ENCODE peak calls at places on chromosome 20, in five cellular contexts. Z is endodermal cell, O is brain microvascular endothelial cell, M is psoas muscle, Y is fibroblast of lung. D is an unnamed sample.

GRCh38 chr20:24317224-24317623 is 152.2 kb upstream of the SYNDIG1 start:
- DNase-seq in Z (no peak), O (no peak), M (no peak), Y (no peak), D (no peak)

GRCh38 chr20:58308680-58309527 is 611 bp upstream of the RAB22A start:
- DNase-seq in Z (peak; percentile 79), O (peak; percentile 12), M (peak; percentile 85), Y (peak; percentile 57), D (peak; percentile 86)

GRCh38 chr20:48729538-48729937 is 98.3 kb downstream of the PREX1 start:
- DNase-seq in Z (no peak), O (no peak), M (no peak), Y (no peak), D (no peak)

GRCh38 chr20:34222208-34222607 is 19.0 kb upstream of the ASIP start:
- DNase-seq in Z (no peak), O (peak; percentile 93), M (no peak), Y (peak; percentile 96), D (no peak)

GRCh38 chr20:57193094-57193493 is 73.3 kb downstream of the BMP7 start:
- DNase-seq in Z (no peak), O (no peak), M (peak; percentile 18), Y (no peak), D (no peak)

GRCh38 chr20:7523288-7523687 is 417.0 kb downstream of the HAO1 start:
- DNase-seq in Z (no peak), O (no peak), M (no peak), Y (no peak), D (no peak)

GRCh38 chr20:7010584-7010983 is 243.1 kb downstream of the BMP2 start:
- DNase-seq in Z (no peak), O (no peak), M (no peak), Y (peak; percentile 13), D (no peak)

GRCh38 chr20:45629496-45630100 is at the start of gene WFDC10A:
- DNase-seq in Z (peak; percentile 86), O (peak; percentile 43), M (no peak), Y (peak; percentile 47), D (peak; percentile 57)

GRCh38 chr20:20413801-20414200 is 45.9 kb downstream of the INSM1 start:
- DNase-seq in Z (peak; percentile 77), O (no peak), M (no peak), Y (no peak), D (no peak)

GRCh38 chr20:19231359-19232035 is 19.1 kb downstream of the SLC24A3 start:
- DNase-seq in Z (no peak), O (no peak), M (no peak), Y (no peak), D (no peak)

GRCh38 chr20:57662313-57663240 is 42.4 kb upstream of the ZBP1 start:
- DNase-seq in Z (peak; percentile 63), O (no peak), M (no peak), Y (no peak), D (no peak)

GRCh38 chr20:56222945-56223344 is 25.6 kb upstream of the MC3R start:
- DNase-seq in Z (no peak), O (no peak), M (no peak), Y (no peak), D (no peak)

GRCh38 chr20:46954490-46955038 is 59.9 kb downstream of the EYA2 start:
- DNase-seq in Z (no peak), O (peak; percentile 98), M (no peak), Y (peak; percentile 94), D (no peak)

GRCh38 chr20:44442298-44443070 is 33.2 kb upstream of the TTPAL start:
- DNase-seq in Z (no peak), O (no peak), M (no peak), Y (no peak), D (peak; percentile 88)

DNA sequence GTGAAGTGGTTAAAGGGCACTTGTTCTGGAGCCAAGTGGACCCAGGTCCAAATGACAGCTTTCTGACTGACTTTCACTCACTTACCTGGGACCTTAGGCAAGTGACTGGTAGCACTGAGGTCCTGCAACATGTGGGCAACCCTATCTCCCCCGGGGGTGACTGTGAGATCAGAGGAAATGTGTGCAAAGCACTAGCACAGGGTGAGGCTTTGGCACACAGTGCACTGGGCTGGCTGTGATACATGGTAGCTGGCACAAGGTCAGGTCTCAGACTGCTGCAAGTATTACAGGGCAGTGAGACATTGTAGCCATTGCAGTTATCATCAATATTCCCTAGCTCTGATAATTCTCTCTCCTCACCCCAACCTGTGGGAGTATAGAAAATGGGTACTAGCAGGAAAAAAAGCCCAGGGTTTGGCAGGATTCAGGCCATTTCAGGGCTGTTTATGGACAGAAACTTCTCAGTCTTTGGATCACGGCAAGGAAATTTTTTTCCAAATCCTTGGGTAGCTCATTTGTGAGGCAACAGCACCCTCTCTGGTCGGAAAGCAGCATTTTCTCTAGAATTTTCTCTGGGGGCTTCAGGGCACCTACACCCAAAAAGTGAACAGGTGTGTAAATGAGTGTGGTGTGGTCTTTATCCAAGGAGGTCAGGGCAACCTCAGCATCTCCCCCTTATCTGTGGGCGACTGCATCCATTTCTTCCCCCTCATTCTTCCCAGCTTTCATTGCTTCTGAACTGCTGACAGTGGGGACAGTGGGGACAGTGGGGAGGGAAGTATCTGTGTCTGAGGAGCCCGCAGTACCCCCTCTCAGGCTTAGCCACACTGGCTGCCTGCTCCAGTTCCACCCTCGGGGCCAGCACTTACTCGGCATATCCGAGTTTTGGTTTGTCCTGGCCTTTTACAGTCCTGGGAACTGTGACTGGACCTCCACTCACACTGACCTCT is 148.7 kb upstream of the PHACTR3 start:
- DNase-seq in Z (peak; percentile 67), O (no peak), M (peak; percentile 60), Y (peak; percentile 8), D (no peak)
- TF ChIP-seq CTCF in Z (peak; percentile 85), O (peak; percentile 29), M (peak; percentile 42), Y (peak; percentile 37), D (no peak)

DNA sequence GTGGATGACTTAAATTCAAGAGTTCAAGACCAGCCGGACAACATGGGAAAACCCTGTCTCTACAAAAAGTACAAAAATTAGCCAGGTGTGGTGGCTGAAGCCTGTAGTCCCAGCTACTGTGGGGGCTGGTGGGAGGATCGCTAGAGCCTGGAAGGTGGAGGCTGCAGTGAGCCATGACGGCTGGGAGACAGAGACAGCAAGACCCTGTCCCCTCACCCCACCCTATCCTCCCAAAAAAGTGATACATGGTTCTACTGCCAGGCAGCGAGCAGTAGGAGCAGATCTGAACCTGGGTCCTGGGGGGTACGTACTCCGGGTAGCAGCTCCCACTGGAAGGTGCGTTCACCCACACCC is 2.2 kb downstream of the PSMA7 start:
- DNase-seq in Z (no peak), O (no peak), M (no peak), Y (no peak), D (no peak)
- TF ChIP-seq CTCF in Z (no peak), O (no peak), M (no peak), Y (no peak), D (no peak)

GRCh38 chr20:2004171-2004570 is 10.3 kb upstream of the PDYN start:
- DNase-seq in Z (no peak), O (no peak), M (no peak), Y (no peak), D (no peak)

GRCh38 chr20:2010533-2010932 is 16.7 kb upstream of the PDYN start:
- DNase-seq in Z (no peak), O (no peak), M (no peak), Y (no peak), D (no peak)

GRCh38 chr20:2005831-2006426 is 12.1 kb upstream of the PDYN start:
- DNase-seq in Z (peak; percentile 95), O (peak; percentile 30), M (peak; percentile 76), Y (peak; percentile 50), D (peak; percentile 80)

GRCh38 chr20:2005359-2005758 is 11.5 kb upstream of the PDYN start:
- DNase-seq in Z (no peak), O (no peak), M (no peak), Y (no peak), D (no peak)

GRCh38 chr20:2006452-2007381 is 12.9 kb upstream of the PDYN start:
- DNase-seq in Z (peak; percentile 81), O (peak; percentile 16), M (no peak), Y (peak; percentile 51), D (no peak)
- TF ChIP-seq CTCF in Z (peak; percentile 99), O (peak; percentile 82), M (peak; percentile 64), Y (peak; percentile 71), D (peak; percentile 75)

GRCh38 chr20:297098-297924 is at the start of gene ZCCHC3:
- DNase-seq in Z (peak; percentile 94), O (peak; percentile 74), M (peak; percentile 95), Y (peak; percentile 97), D (peak; percentile 88)
- TF ChIP-seq CTCF in Z (peak; percentile 43), O (peak; percentile 18), M (peak; percentile 21), Y (no peak), D (no peak)

DNA sequence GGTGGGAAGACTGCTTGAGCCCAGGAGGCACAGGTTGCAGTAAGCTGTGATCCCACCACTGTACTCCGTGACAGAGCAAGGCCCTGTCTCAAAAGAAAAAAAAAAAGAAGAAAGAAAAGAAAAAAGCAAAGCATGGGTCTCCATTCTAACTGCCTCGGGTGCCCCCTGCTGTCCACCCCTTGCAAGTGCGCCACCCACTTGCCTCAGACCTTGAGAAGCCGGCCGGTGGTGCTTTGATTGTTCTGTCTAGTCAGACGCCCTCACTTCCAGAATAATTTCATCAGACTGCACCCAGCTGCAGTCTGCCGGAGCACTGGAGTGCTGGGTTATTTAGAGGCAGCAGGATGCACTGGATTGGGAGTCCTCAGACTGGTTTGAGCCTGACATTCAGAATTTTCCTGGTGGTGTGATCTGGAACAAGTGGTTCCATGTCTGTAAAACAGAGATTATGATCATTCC is 17.6 kb upstream of the TM9SF4 start:
- DNase-seq in Z (peak; percentile 96), O (peak; percentile 83), M (peak; percentile 84), Y (peak; percentile 79), D (peak; percentile 88)
- TF ChIP-seq CTCF in Z (peak; percentile 100), O (peak; percentile 98), M (peak; percentile 92), Y (peak; percentile 82), D (peak; percentile 86)

GRCh38 chr20:462199-462991 is at the start of gene TBC1D20:
- DNase-seq in Z (peak; percentile 91), O (peak; percentile 64), M (peak; percentile 91), Y (peak; percentile 85), D (peak; percentile 85)
- TF ChIP-seq CTCF in Z (peak; percentile 44), O (peak; percentile 35), M (no peak), Y (no peak), D (no peak)

GRCh38 chr20:37755665-37756064 is 61.8 kb downstream of the CTNNBL1 start:
- DNase-seq in Z (no peak), O (no peak), M (peak; percentile 55), Y (no peak), D (no peak)
- TF ChIP-seq CTCF in Z (peak; percentile 60), O (peak; percentile 45), M (peak; percentile 53), Y (no peak), D (no peak)

D was measured in mucosa of descending colon.